ENCODE peak calls at places on chromosomes 1 and 21, in ten cellular contexts. One of them, this sample, is unnamed.

GRCh38 chr1:12075195-12076114 is 12.4 kb downstream of the TNFRSF8 start:
- DNase-seq in progenitor cell of endocrine pancreas: no peak
- DNase-seq in activated CD4-positive, alpha-beta T cell treated with anti-CD3 and anti-CD28 coated beads, Interleukin-2, amount 50 U/mL, for 48 hours: no peak
- DNase-seq in NCI-H1417: no peak
- DNase-seq in RCC 7860: peak; percentile 92
- DNase-seq in Ammon's horn: no peak
- DNase-seq in activated naive CD4-positive, alpha-beta T cell: no peak
- DNase-seq in endothelial cell: no peak
- DNase-seq in A549: no peak
- DNase-seq in cardiac septum: no peak
- DNase-seq in this sample: peak; percentile 86

GRCh38 chr1:222009105-222009730 is 267.3 kb upstream of the DUSP10 start:
- DNase-seq in progenitor cell of endocrine pancreas: no peak
- DNase-seq in activated CD4-positive, alpha-beta T cell treated with anti-CD3 and anti-CD28 coated beads, Interleukin-2, amount 50 U/mL, for 48 hours: peak; percentile 5
- DNase-seq in NCI-H1417: peak; percentile 2
- DNase-seq in RCC 7860: no peak
- DNase-seq in Ammon's horn: no peak
- DNase-seq in activated naive CD4-positive, alpha-beta T cell: no peak
- DNase-seq in endothelial cell: no peak
- DNase-seq in A549: peak; percentile 30
- DNase-seq in cardiac septum: no peak
- DNase-seq in this sample: no peak

GRCh38 chr1:8395433-8395866 is 77.5 kb downstream of the SLC45A1 start:
- DNase-seq in progenitor cell of endocrine pancreas: no peak
- DNase-seq in activated CD4-positive, alpha-beta T cell treated with anti-CD3 and anti-CD28 coated beads, Interleukin-2, amount 50 U/mL, for 48 hours: no peak
- DNase-seq in NCI-H1417: no peak
- DNase-seq in RCC 7860: no peak
- DNase-seq in Ammon's horn: peak; percentile 56
- DNase-seq in activated naive CD4-positive, alpha-beta T cell: no peak
- DNase-seq in endothelial cell: no peak
- DNase-seq in A549: no peak
- DNase-seq in cardiac septum: no peak
- DNase-seq in this sample: no peak

GRCh38 chr1:109610609-109611307 is 8.7 kb downstream of the GNAT2 start:
- DNase-seq in progenitor cell of endocrine pancreas: no peak
- DNase-seq in activated CD4-positive, alpha-beta T cell treated with anti-CD3 and anti-CD28 coated beads, Interleukin-2, amount 50 U/mL, for 48 hours: no peak
- DNase-seq in NCI-H1417: no peak
- DNase-seq in RCC 7860: peak; percentile 74
- DNase-seq in Ammon's horn: no peak
- DNase-seq in activated naive CD4-positive, alpha-beta T cell: no peak
- DNase-seq in endothelial cell: no peak
- DNase-seq in A549: no peak
- DNase-seq in cardiac septum: no peak
- DNase-seq in this sample: no peak

GRCh38 chr1:216843426-216843825 is 120.2 kb upstream of the ESRRG start:
- DNase-seq in progenitor cell of endocrine pancreas: no peak
- DNase-seq in activated CD4-positive, alpha-beta T cell treated with anti-CD3 and anti-CD28 coated beads, Interleukin-2, amount 50 U/mL, for 48 hours: no peak
- DNase-seq in NCI-H1417: no peak
- DNase-seq in RCC 7860: no peak
- DNase-seq in Ammon's horn: no peak
- DNase-seq in activated naive CD4-positive, alpha-beta T cell: no peak
- DNase-seq in endothelial cell: no peak
- DNase-seq in A549: no peak
- DNase-seq in cardiac septum: no peak
- DNase-seq in this sample: no peak

GRCh38 chr1:48069662-48070432 is 72.7 kb upstream of the TRABD2B start:
- DNase-seq in progenitor cell of endocrine pancreas: no peak
- DNase-seq in activated CD4-positive, alpha-beta T cell treated with anti-CD3 and anti-CD28 coated beads, Interleukin-2, amount 50 U/mL, for 48 hours: no peak
- DNase-seq in NCI-H1417: no peak
- DNase-seq in RCC 7860: peak; percentile 95
- DNase-seq in Ammon's horn: no peak
- DNase-seq in activated naive CD4-positive, alpha-beta T cell: no peak
- DNase-seq in endothelial cell: no peak
- DNase-seq in A549: no peak
- DNase-seq in cardiac septum: no peak
- DNase-seq in this sample: no peak

GRCh38 chr21:45220106-45220505 is 67.6 kb downstream of the POFUT2 start:
- DNase-seq in progenitor cell of endocrine pancreas: no peak
- DNase-seq in activated CD4-positive, alpha-beta T cell treated with anti-CD3 and anti-CD28 coated beads, Interleukin-2, amount 50 U/mL, for 48 hours: no peak
- DNase-seq in NCI-H1417: no peak
- DNase-seq in RCC 7860: no peak
- DNase-seq in Ammon's horn: no peak
- DNase-seq in activated naive CD4-positive, alpha-beta T cell: no peak
- DNase-seq in endothelial cell: no peak
- DNase-seq in A549: no peak
- DNase-seq in cardiac septum: no peak
- DNase-seq in this sample: no peak

GRCh38 chr1:174049514-174049913 is 27.4 kb upstream of the RC3H1 start:
- DNase-seq in progenitor cell of endocrine pancreas: no peak
- DNase-seq in activated CD4-positive, alpha-beta T cell treated with anti-CD3 and anti-CD28 coated beads, Interleukin-2, amount 50 U/mL, for 48 hours: no peak
- DNase-seq in NCI-H1417: no peak
- DNase-seq in RCC 7860: no peak
- DNase-seq in Ammon's horn: no peak
- DNase-seq in activated naive CD4-positive, alpha-beta T cell: no peak
- DNase-seq in endothelial cell: no peak
- DNase-seq in A549: no peak
- DNase-seq in cardiac septum: no peak
- DNase-seq in this sample: peak; percentile 39

GRCh38 chr1:239560921-239561320 is 174.6 kb downstream of the CHRM3 start:
- DNase-seq in progenitor cell of endocrine pancreas: no peak
- DNase-seq in activated CD4-positive, alpha-beta T cell treated with anti-CD3 and anti-CD28 coated beads, Interleukin-2, amount 50 U/mL, for 48 hours: no peak
- DNase-seq in NCI-H1417: no peak
- DNase-seq in RCC 7860: no peak
- DNase-seq in Ammon's horn: no peak
- DNase-seq in activated naive CD4-positive, alpha-beta T cell: no peak
- DNase-seq in endothelial cell: no peak
- DNase-seq in A549: no peak
- DNase-seq in cardiac septum: no peak
- DNase-seq in this sample: no peak

GRCh38 chr1:115669002-115669673 is 27.4 kb downstream of the VANGL1 start:
- DNase-seq in progenitor cell of endocrine pancreas: no peak
- DNase-seq in activated CD4-positive, alpha-beta T cell treated with anti-CD3 and anti-CD28 coated beads, Interleukin-2, amount 50 U/mL, for 48 hours: no peak
- DNase-seq in NCI-H1417: peak; percentile 26
- DNase-seq in RCC 7860: peak; percentile 69
- DNase-seq in Ammon's horn: no peak
- DNase-seq in activated naive CD4-positive, alpha-beta T cell: no peak
- DNase-seq in endothelial cell: no peak
- DNase-seq in A549: no peak
- DNase-seq in cardiac septum: no peak
- DNase-seq in this sample: peak; percentile 83

GRCh38 chr1:215055281-215055935 is 27.1 kb upstream of the KCNK2 start:
- DNase-seq in progenitor cell of endocrine pancreas: no peak
- DNase-seq in activated CD4-positive, alpha-beta T cell treated with anti-CD3 and anti-CD28 coated beads, Interleukin-2, amount 50 U/mL, for 48 hours: no peak
- DNase-seq in NCI-H1417: no peak
- DNase-seq in RCC 7860: no peak
- DNase-seq in Ammon's horn: no peak
- DNase-seq in activated naive CD4-positive, alpha-beta T cell: no peak
- DNase-seq in endothelial cell: no peak
- DNase-seq in A549: no peak
- DNase-seq in cardiac septum: no peak
- DNase-seq in this sample: no peak

GRCh38 chr1:171279234-171279633 is 30.9 kb downstream of the FMO1 start:
- DNase-seq in progenitor cell of endocrine pancreas: no peak
- DNase-seq in activated CD4-positive, alpha-beta T cell treated with anti-CD3 and anti-CD28 coated beads, Interleukin-2, amount 50 U/mL, for 48 hours: no peak
- DNase-seq in NCI-H1417: no peak
- DNase-seq in RCC 7860: no peak
- DNase-seq in Ammon's horn: no peak
- DNase-seq in activated naive CD4-positive, alpha-beta T cell: no peak
- DNase-seq in endothelial cell: no peak
- DNase-seq in A549: no peak
- DNase-seq in cardiac septum: no peak
- DNase-seq in this sample: no peak

GRCh38 chr1:113792986-113793385 is 19.3 kb downstream of the RSBN1 start:
- DNase-seq in progenitor cell of endocrine pancreas: no peak
- DNase-seq in activated CD4-positive, alpha-beta T cell treated with anti-CD3 and anti-CD28 coated beads, Interleukin-2, amount 50 U/mL, for 48 hours: no peak
- DNase-seq in NCI-H1417: no peak
- DNase-seq in RCC 7860: peak; percentile 33
- DNase-seq in Ammon's horn: no peak
- DNase-seq in activated naive CD4-positive, alpha-beta T cell: no peak
- DNase-seq in endothelial cell: no peak
- DNase-seq in A549: no peak
- DNase-seq in cardiac septum: no peak
- DNase-seq in this sample: peak; percentile 40

GRCh38 chr1:32636793-32637561 is 13.4 kb downstream of the ZBTB8OS start:
- DNase-seq in progenitor cell of endocrine pancreas: no peak
- DNase-seq in activated CD4-positive, alpha-beta T cell treated with anti-CD3 and anti-CD28 coated beads, Interleukin-2, amount 50 U/mL, for 48 hours: no peak
- DNase-seq in NCI-H1417: no peak
- DNase-seq in RCC 7860: no peak
- DNase-seq in Ammon's horn: no peak
- DNase-seq in activated naive CD4-positive, alpha-beta T cell: no peak
- DNase-seq in endothelial cell: no peak
- DNase-seq in A549: no peak
- DNase-seq in cardiac septum: no peak
- DNase-seq in this sample: no peak

GRCh38 chr1:101043776-101044175 is 18.2 kb upstream of the DPH5 start:
- DNase-seq in progenitor cell of endocrine pancreas: no peak
- DNase-seq in activated CD4-positive, alpha-beta T cell treated with anti-CD3 and anti-CD28 coated beads, Interleukin-2, amount 50 U/mL, for 48 hours: no peak
- DNase-seq in NCI-H1417: no peak
- DNase-seq in RCC 7860: peak; percentile 69
- DNase-seq in Ammon's horn: no peak
- DNase-seq in activated naive CD4-positive, alpha-beta T cell: no peak
- DNase-seq in endothelial cell: no peak
- DNase-seq in A549: no peak
- DNase-seq in cardiac septum: no peak
- DNase-seq in this sample: peak; percentile 50

GRCh38 chr21:44935533-44935927 is 4.3 kb upstream of the SLX9 start:
- DNase-seq in progenitor cell of endocrine pancreas: no peak
- DNase-seq in activated CD4-positive, alpha-beta T cell treated with anti-CD3 and anti-CD28 coated beads, Interleukin-2, amount 50 U/mL, for 48 hours: no peak
- DNase-seq in NCI-H1417: no peak
- DNase-seq in RCC 7860: no peak
- DNase-seq in Ammon's horn: no peak
- DNase-seq in activated naive CD4-positive, alpha-beta T cell: no peak
- DNase-seq in endothelial cell: no peak
- DNase-seq in A549: no peak
- DNase-seq in cardiac septum: no peak
- DNase-seq in this sample: no peak

GRCh38 chr21:35025206-35026152 is 23.6 kb downstream of the RUNX1 start:
- DNase-seq in progenitor cell of endocrine pancreas: no peak
- DNase-seq in activated CD4-positive, alpha-beta T cell treated with anti-CD3 and anti-CD28 coated beads, Interleukin-2, amount 50 U/mL, for 48 hours: no peak
- DNase-seq in NCI-H1417: no peak
- DNase-seq in RCC 7860: no peak
- DNase-seq in Ammon's horn: no peak
- DNase-seq in activated naive CD4-positive, alpha-beta T cell: no peak
- DNase-seq in endothelial cell: no peak
- DNase-seq in A549: no peak
- DNase-seq in cardiac septum: no peak
- DNase-seq in this sample: no peak

GRCh38 chr1:22709891-22710687 is 550 bp upstream of the EPHB2 start:
- DNase-seq in progenitor cell of endocrine pancreas: peak; percentile 40
- DNase-seq in activated CD4-positive, alpha-beta T cell treated with anti-CD3 and anti-CD28 coated beads, Interleukin-2, amount 50 U/mL, for 48 hours: peak; percentile 26
- DNase-seq in NCI-H1417: peak; percentile 52
- DNase-seq in RCC 7860: no peak
- DNase-seq in Ammon's horn: peak; percentile 65
- DNase-seq in activated naive CD4-positive, alpha-beta T cell: no peak
- DNase-seq in endothelial cell: peak; percentile 61
- DNase-seq in A549: peak; percentile 36
- DNase-seq in cardiac septum: no peak
- DNase-seq in this sample: peak; percentile 52

GRCh38 chr1:227544677-227545076 is 18.7 kb upstream of the ZNF678 start:
- DNase-seq in progenitor cell of endocrine pancreas: no peak
- DNase-seq in activated CD4-positive, alpha-beta T cell treated with anti-CD3 and anti-CD28 coated beads, Interleukin-2, amount 50 U/mL, for 48 hours: no peak
- DNase-seq in NCI-H1417: no peak
- DNase-seq in RCC 7860: no peak
- DNase-seq in Ammon's horn: no peak
- DNase-seq in activated naive CD4-positive, alpha-beta T cell: no peak
- DNase-seq in endothelial cell: no peak
- DNase-seq in A549: no peak
- DNase-seq in cardiac septum: no peak
- DNase-seq in this sample: no peak